ENCODE peak calls at places on chromosomes 5 and 9, in four cellular contexts. D is HL-60, E is LNCaP clone FGC, R is lung. V is an unnamed sample.

GRCh38 chr9:68705636-68706578 is 867 bp downstream of the PIP5K1B start:
- DNase-seq in E (no peak), R (no peak), D (peak), V (no peak)

GRCh38 chr5:87411586-87412416 is 929 bp downstream of the CCNH start:
- DNase-seq in E (no peak), D (peak), R (no peak), V (no peak)

GRCh38 chr5:123142957-123143356 is 53.9 kb downstream of the PRDM6 start:
- DNase-seq in R (no peak), D (no peak), E (no peak), V (no peak)

GRCh38 chr9:109471994-109472393 is 26.1 kb downstream of the PTPN3 start:
- DNase-seq in D (no peak), R (no peak), E (no peak), V (no peak)

GRCh38 chr9:134959971-134960310 is 42.2 kb upstream of the FCN1 start:
- DNase-seq in D (no peak), R (no peak), E (no peak), V (no peak)

GRCh38 chr5:140821375-140822280 is at the start of gene PCDHA5:
- DNase-seq in R (no peak), E (no peak), D (no peak), V (no peak)

GRCh38 chr5:10681605-10682428 is 79.2 kb downstream of the DAP start:
- DNase-seq in R (no peak), E (no peak), D (peak), V (no peak)

GRCh38 chr5:15794117-15794985 is 294.4 kb downstream of the FBXL7 start:
- DNase-seq in E (peak), D (no peak), R (no peak), V (no peak)

GRCh38 chr9:131656356-131657030 is 83.4 kb downstream of the RAPGEF1 start:
- DNase-seq in E (no peak), R (peak), D (peak), V (no peak)

GRCh38 chr9:76873056-76873792 is 32.7 kb downstream of the PRUNE2 start:
- DNase-seq in E (no peak), R (no peak), D (no peak), V (no peak)

GRCh38 chr5:172853355-172853975 is 19.4 kb downstream of the ERGIC1 start:
- DNase-seq in E (no peak), R (no peak), D (peak), V (no peak)

GRCh38 chr5:179906795-179907569 is 715 bp downstream of the TBC1D9B start:
- DNase-seq in E (no peak), R (no peak), D (peak), V (no peak)

GRCh38 chr9:93122721-93123221 is 11.3 kb downstream of the NINJ1 start:
- DNase-seq in E (no peak), R (no peak), D (no peak), V (no peak)

GRCh38 chr9:14313378-14313940 is 482 bp downstream of the NFIB start:
- DNase-seq in E (no peak), D (no peak), R (no peak), V (no peak)

GRCh38 chr9:89410709-89411111 is 87.2 kb downstream of the SEMA4D start:
- DNase-seq in E (no peak), R (no peak), D (no peak), V (no peak)

GRCh38 chr5:57863661-57864060 is 381.1 kb upstream of the ACTBL2 start:
- DNase-seq in D (no peak), E (no peak), R (no peak), V (peak)

GRCh38 chr5:155943516-155944407 is 383.2 kb upstream of the SGCD start:
- DNase-seq in E (peak), D (peak), R (no peak), V (no peak)

GRCh38 chr9:111514967-111515366 is 10.0 kb upstream of the ZNF483 start:
- DNase-seq in E (no peak), D (no peak), R (no peak), V (no peak)

GRCh38 chr5:179533907-179534306 is 16.4 kb upstream of the RUFY1 start:
- DNase-seq in R (no peak), D (no peak), E (no peak), V (no peak)

GRCh38 chr9:123131258-123131657 is 97.8 kb downstream of the GPR21 start:
- DNase-seq in R (no peak), D (no peak), E (no peak), V (peak)

GRCh38 chr5:135386096-135386495 is 12.9 kb downstream of the MACROH2A1 start:
- DNase-seq in R (no peak), E (no peak), D (no peak), V (no peak)

DNA sequence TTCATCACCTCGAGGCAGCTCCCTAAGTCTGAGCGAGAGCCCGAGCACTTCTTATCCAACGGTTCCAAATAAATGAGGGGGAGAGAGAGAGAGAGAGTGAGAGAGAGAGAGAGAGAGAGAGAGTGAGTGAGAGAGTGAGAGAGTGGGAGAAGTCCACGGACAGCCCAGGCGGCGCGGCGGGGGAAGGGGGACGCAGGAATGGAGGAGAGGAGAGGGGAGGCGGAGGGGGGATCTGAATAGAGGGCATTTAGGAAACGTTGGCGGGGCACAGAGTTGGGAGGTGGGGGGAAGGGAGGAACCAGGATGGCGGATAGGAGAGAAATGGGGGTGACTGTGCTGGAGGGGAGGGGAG is 481 bp upstream of the BASP1 start:
- DNase-seq in R (peak), E (no peak), D (peak), V (no peak)
- H3K4me3 ChIP-seq in R (no peak), E (no peak), D (peak), V (peak)

DNA sequence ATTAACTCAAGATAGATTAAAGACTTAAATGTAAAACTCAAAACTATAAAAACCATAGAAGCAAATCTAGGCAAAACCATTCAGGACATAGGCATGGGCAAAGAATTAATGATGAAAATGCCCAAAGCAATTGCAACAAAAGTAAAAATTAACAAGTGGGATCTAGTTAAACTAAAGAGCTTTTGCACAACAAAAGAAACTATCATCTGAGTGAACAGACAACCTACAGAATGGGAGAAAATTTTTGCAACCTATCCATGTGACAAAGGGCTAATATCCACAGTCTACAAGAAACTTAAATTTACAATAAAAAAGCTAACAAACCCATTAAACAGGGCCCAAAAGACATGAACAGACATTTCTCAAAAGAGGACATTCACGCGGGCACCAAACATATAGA is 34.4 kb upstream of the ZFAND5 start:
- DNase-seq in D (no peak), E (no peak), R (no peak), V (no peak)
- TF ChIP-seq CTCF in D (no peak), E (no peak), R (no peak), V (no peak)

DNA sequence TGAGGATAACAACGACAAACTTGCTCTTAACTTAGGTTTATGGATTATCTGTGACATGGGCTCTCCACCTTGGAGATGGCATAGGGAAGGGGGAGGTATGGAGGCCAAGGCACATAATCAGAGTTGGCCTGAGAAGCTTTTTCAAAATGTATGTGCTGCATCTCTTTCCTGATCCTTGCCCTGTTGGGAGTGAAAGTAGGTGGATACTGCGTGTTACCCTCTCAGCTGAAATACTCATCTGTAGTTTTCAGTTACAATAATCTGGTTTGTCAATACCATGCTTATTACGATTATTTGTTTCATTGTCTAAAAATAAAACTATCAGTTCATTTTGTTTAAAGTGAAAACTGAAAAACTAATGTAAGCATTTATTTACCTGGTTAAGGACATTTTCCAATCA is 86.7 kb downstream of the SLC44A1 start:
- DNase-seq in D (no peak), R (no peak), E (no peak), V (no peak)
- H3K4me3 ChIP-seq in D (no peak), R (no peak), E (no peak), V (no peak)

GRCh38 chr9:36865731-36866635 is 168.1 kb downstream of the PAX5 start:
- DNase-seq in E (no peak), R (no peak), D (no peak), V (no peak)

GRCh38 chr9:36867241-36867640 is 166.8 kb downstream of the PAX5 start:
- DNase-seq in D (no peak), E (no peak), R (no peak), V (no peak)

GRCh38 chr9:36868591-36869282 is 165.3 kb downstream of the PAX5 start:
- DNase-seq in R (no peak), D (no peak), E (no peak), V (no peak)

GRCh38 chr9:36867672-36868471 is 166.2 kb downstream of the PAX5 start:
- DNase-seq in R (peak), D (no peak), E (no peak), V (no peak)

GRCh38 chr9:36866840-36867239 is 167.2 kb downstream of the PAX5 start:
- DNase-seq in E (no peak), D (no peak), R (no peak), V (no peak)
- TF ChIP-seq CTCF in E (peak), D (no peak), R (no peak), V (no peak)

DNA sequence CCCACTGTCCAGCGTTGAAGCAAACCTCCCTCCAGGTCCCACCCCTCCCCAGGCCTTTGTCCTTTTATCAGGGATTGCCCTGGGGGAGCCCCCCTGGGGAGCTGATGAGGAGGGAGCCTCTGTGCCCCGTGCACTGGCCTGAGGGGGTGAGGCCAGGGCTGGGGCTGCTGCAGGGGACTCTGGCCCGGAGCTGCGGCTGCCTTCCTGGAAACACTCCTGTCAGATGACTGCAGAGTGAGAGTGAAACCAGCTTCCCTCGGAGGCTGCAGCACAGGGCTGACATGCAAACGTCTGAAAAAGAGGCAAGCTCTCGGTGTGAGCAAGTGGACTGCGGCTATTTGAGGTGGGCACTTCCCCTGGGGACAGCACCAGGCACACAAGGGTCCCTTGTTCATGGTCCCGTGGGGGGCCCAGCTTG is 4.6 kb upstream of the TRAF2 start:
- DNase-seq in D (peak), E (no peak), R (no peak), V (no peak)
- H3K4me3 ChIP-seq in D (no peak), E (no peak), R (no peak), V (no peak)

GRCh38 chr5:139262414-139263139 is 31.0 kb upstream of the MATR3 start:
- DNase-seq in D (peak), E (peak), R (peak), V (peak)
- TF ChIP-seq CTCF in D (peak), E (peak), R (peak), V (peak)